ENCODE peak calls at places on chromosomes 16 and 17, in ten cellular contexts. One of them, this sample, is unnamed.
A peak's percentile ranks its signal among the peaks of the same experiment; 100 is the strongest.

GRCh38 chr16:84806256-84806889 is 13.4 kb upstream of the CRISPLD2 start:
- DNase-seq in OCI-M1: peak; percentile 83
- DNase-seq in NCI-H2171: no peak
- DNase-seq in stimulated activated CD8-positive, alpha-beta memory T cell treated with anti-CD3 and anti-CD28 coated beads, Interleukin-2, amount 100 ng/mL, for 1 hour: no peak
- DNase-seq in cardiac fibroblast: peak; percentile 90
- DNase-seq in esophagus squamous epithelium: no peak
- DNase-seq in stomach: peak; percentile 42
- DNase-seq in H4: peak; percentile 89
- DNase-seq in HT-29: peak; percentile 57
- DNase-seq in adrenal gland: peak; percentile 60
- DNase-seq in this sample: peak; percentile 52

GRCh38 chr17:39836117-39836516 is 28.0 kb downstream of the IKZF3 start:
- DNase-seq in OCI-M1: no peak
- DNase-seq in NCI-H2171: no peak
- DNase-seq in stimulated activated CD8-positive, alpha-beta memory T cell treated with anti-CD3 and anti-CD28 coated beads, Interleukin-2, amount 100 ng/mL, for 1 hour: no peak
- DNase-seq in cardiac fibroblast: no peak
- DNase-seq in esophagus squamous epithelium: no peak
- DNase-seq in stomach: no peak
- DNase-seq in H4: no peak
- DNase-seq in HT-29: no peak
- DNase-seq in adrenal gland: no peak
- DNase-seq in this sample: no peak

GRCh38 chr16:29860218-29860617 is 2.8 kb downstream of the CDIPT start:
- DNase-seq in OCI-M1: no peak
- DNase-seq in NCI-H2171: no peak
- DNase-seq in stimulated activated CD8-positive, alpha-beta memory T cell treated with anti-CD3 and anti-CD28 coated beads, Interleukin-2, amount 100 ng/mL, for 1 hour: no peak
- DNase-seq in cardiac fibroblast: no peak
- DNase-seq in esophagus squamous epithelium: no peak
- DNase-seq in stomach: peak; percentile 32
- DNase-seq in H4: no peak
- DNase-seq in HT-29: no peak
- DNase-seq in adrenal gland: no peak
- DNase-seq in this sample: peak; percentile 41

GRCh38 chr16:64964126-64964540 is 157.7 kb downstream of the CDH11 start:
- DNase-seq in OCI-M1: no peak
- DNase-seq in NCI-H2171: no peak
- DNase-seq in stimulated activated CD8-positive, alpha-beta memory T cell treated with anti-CD3 and anti-CD28 coated beads, Interleukin-2, amount 100 ng/mL, for 1 hour: no peak
- DNase-seq in cardiac fibroblast: peak; percentile 90
- DNase-seq in esophagus squamous epithelium: no peak
- DNase-seq in stomach: no peak
- DNase-seq in H4: peak; percentile 34
- DNase-seq in HT-29: no peak
- DNase-seq in adrenal gland: no peak
- DNase-seq in this sample: no peak

GRCh38 chr17:43769426-43769825 is 9.4 kb downstream of the DUSP3 start:
- DNase-seq in OCI-M1: no peak
- DNase-seq in NCI-H2171: no peak
- DNase-seq in stimulated activated CD8-positive, alpha-beta memory T cell treated with anti-CD3 and anti-CD28 coated beads, Interleukin-2, amount 100 ng/mL, for 1 hour: no peak
- DNase-seq in cardiac fibroblast: no peak
- DNase-seq in esophagus squamous epithelium: no peak
- DNase-seq in stomach: no peak
- DNase-seq in H4: no peak
- DNase-seq in HT-29: no peak
- DNase-seq in adrenal gland: no peak
- DNase-seq in this sample: no peak

GRCh38 chr16:230949-231348 is 1.7 kb upstream of the LUC7L start:
- DNase-seq in OCI-M1: no peak
- DNase-seq in NCI-H2171: no peak
- DNase-seq in stimulated activated CD8-positive, alpha-beta memory T cell treated with anti-CD3 and anti-CD28 coated beads, Interleukin-2, amount 100 ng/mL, for 1 hour: no peak
- DNase-seq in cardiac fibroblast: no peak
- DNase-seq in esophagus squamous epithelium: no peak
- DNase-seq in stomach: no peak
- DNase-seq in H4: no peak
- DNase-seq in HT-29: no peak
- DNase-seq in adrenal gland: no peak
- DNase-seq in this sample: no peak

GRCh38 chr17:28547623-28548416 is 4.6 kb downstream of the UNC119 start:
- DNase-seq in OCI-M1: peak; percentile 94
- DNase-seq in NCI-H2171: no peak
- DNase-seq in stimulated activated CD8-positive, alpha-beta memory T cell treated with anti-CD3 and anti-CD28 coated beads, Interleukin-2, amount 100 ng/mL, for 1 hour: peak; percentile 24
- DNase-seq in cardiac fibroblast: peak; percentile 79
- DNase-seq in esophagus squamous epithelium: no peak
- DNase-seq in stomach: peak; percentile 83
- DNase-seq in H4: peak; percentile 78
- DNase-seq in HT-29: peak; percentile 91
- DNase-seq in adrenal gland: peak; percentile 86
- DNase-seq in this sample: peak; percentile 69

GRCh38 chr17:32298721-32299578 is 33.3 kb downstream of the RHBDL3 start:
- DNase-seq in OCI-M1: no peak
- DNase-seq in NCI-H2171: peak; percentile 76
- DNase-seq in stimulated activated CD8-positive, alpha-beta memory T cell treated with anti-CD3 and anti-CD28 coated beads, Interleukin-2, amount 100 ng/mL, for 1 hour: no peak
- DNase-seq in cardiac fibroblast: no peak
- DNase-seq in esophagus squamous epithelium: no peak
- DNase-seq in stomach: no peak
- DNase-seq in H4: no peak
- DNase-seq in HT-29: no peak
- DNase-seq in adrenal gland: no peak
- DNase-seq in this sample: no peak

GRCh38 chr16:64238576-64238975 is 883.3 kb downstream of the CDH11 start:
- DNase-seq in OCI-M1: no peak
- DNase-seq in NCI-H2171: no peak
- DNase-seq in stimulated activated CD8-positive, alpha-beta memory T cell treated with anti-CD3 and anti-CD28 coated beads, Interleukin-2, amount 100 ng/mL, for 1 hour: no peak
- DNase-seq in cardiac fibroblast: peak; percentile 41
- DNase-seq in esophagus squamous epithelium: no peak
- DNase-seq in stomach: no peak
- DNase-seq in H4: no peak
- DNase-seq in HT-29: no peak
- DNase-seq in adrenal gland: no peak
- DNase-seq in this sample: no peak

GRCh38 chr16:79714440-79714839 is 113.9 kb upstream of the MAF start:
- DNase-seq in OCI-M1: no peak
- DNase-seq in NCI-H2171: no peak
- DNase-seq in stimulated activated CD8-positive, alpha-beta memory T cell treated with anti-CD3 and anti-CD28 coated beads, Interleukin-2, amount 100 ng/mL, for 1 hour: no peak
- DNase-seq in cardiac fibroblast: no peak
- DNase-seq in esophagus squamous epithelium: no peak
- DNase-seq in stomach: no peak
- DNase-seq in H4: no peak
- DNase-seq in HT-29: no peak
- DNase-seq in adrenal gland: no peak
- DNase-seq in this sample: no peak

GRCh38 chr17:17115620-17116019 is 73.4 kb downstream of the MPRIP start:
- DNase-seq in OCI-M1: no peak
- DNase-seq in NCI-H2171: no peak
- DNase-seq in stimulated activated CD8-positive, alpha-beta memory T cell treated with anti-CD3 and anti-CD28 coated beads, Interleukin-2, amount 100 ng/mL, for 1 hour: no peak
- DNase-seq in cardiac fibroblast: no peak
- DNase-seq in esophagus squamous epithelium: no peak
- DNase-seq in stomach: no peak
- DNase-seq in H4: no peak
- DNase-seq in HT-29: no peak
- DNase-seq in adrenal gland: no peak
- DNase-seq in this sample: no peak

This sample was measured in left ventricle myocardium inferior.